ENCODE peak calls at places on chromosomes 13 and 19, in seven cellular contexts. R is fibroblast of mammary gland, Q is cardiac fibroblast, L is testis, W is nephron progenitor cell, U is CD14-positive monocyte, V is transverse colon. E is an unnamed sample.

GRCh38 chr19:10687518-10688288 is 13.5 kb upstream of the QTRT1 start:
- DNase-seq in V (no peak), U (no peak), L (no peak), R (no peak), Q (no peak), W (no peak), E (no peak)

GRCh38 chr13:47426126-47426849 is 529.4 kb upstream of the HTR2A start:
- DNase-seq in Q (peak; percentile 75), R (peak; percentile 98), V (peak; percentile 7), W (no peak), L (no peak), U (no peak), E (no peak)

GRCh38 chr19:2083174-2083854 is 12.8 kb downstream of the MOB3A start:
- DNase-seq in L (no peak), U (no peak), V (peak; percentile 64), R (no peak), Q (no peak), W (no peak), E (no peak)

GRCh38 chr13:28392428-28392827 is 102.5 kb downstream of the FLT1 start:
- DNase-seq in U (no peak), L (no peak), W (no peak), R (no peak), Q (peak; percentile 63), V (no peak), E (no peak)

GRCh38 chr13:46181799-46182490 is at the start of gene LCP1:
- DNase-seq in U (peak; percentile 81), Q (no peak), R (no peak), W (no peak), V (peak; percentile 44), L (no peak), E (no peak)

GRCh38 chr13:50116430-50116973 is 101.3 kb downstream of the KCNRG start:
- DNase-seq in R (peak; percentile 20), L (no peak), U (no peak), W (no peak), Q (peak; percentile 41), V (no peak), E (no peak)

GRCh38 chr13:99385940-99386339 is 78.7 kb upstream of the GPR183 start:
- DNase-seq in R (no peak), L (no peak), V (no peak), U (no peak), Q (no peak), W (no peak), E (no peak)

GRCh38 chr19:41755328-41755913 is at the start of gene CEACAM6:
- DNase-seq in W (no peak), L (no peak), U (no peak), R (no peak), V (peak; percentile 79), Q (no peak), E (no peak)

GRCh38 chr13:113152894-113153809 is 5.3 kb upstream of the PROZ start:
- DNase-seq in Q (peak; percentile 41), L (peak; percentile 67), U (no peak), V (peak; percentile 42), W (peak; percentile 48), R (peak; percentile 28), E (peak; percentile 36)

GRCh38 chr13:95724252-95724651 is 47.3 kb downstream of the DNAJC3 start:
- DNase-seq in L (no peak), V (no peak), U (no peak), R (no peak), Q (no peak), W (no peak), E (no peak)

GRCh38 chr19:56507446-56508281 is at the start of gene ZNF471:
- DNase-seq in W (peak; percentile 15), V (peak; percentile 95), Q (peak; percentile 99), L (peak; percentile 99), U (peak; percentile 81), R (peak; percentile 98), E (no peak)

GRCh38 chr13:30138511-30138910 is 168.8 kb downstream of the KATNAL1 start:
- DNase-seq in R (no peak), L (no peak), Q (no peak), U (no peak), W (no peak), V (no peak), E (no peak)

GRCh38 chr19:9461938-9462337 is 26.6 kb upstream of the ZNF266 start:
- DNase-seq in U (no peak), V (no peak), Q (no peak), W (no peak), R (no peak), L (no peak), E (no peak)

GRCh38 chr19:45613926-45614725 is 12.1 kb upstream of the GPR4 start:
- DNase-seq in R (peak; percentile 92), W (no peak), V (peak; percentile 73), Q (peak; percentile 88), L (no peak), U (peak; percentile 64), E (no peak)

GRCh38 chr19:49512970-49513745 is 697 bp downstream of the FCGRT start:
- DNase-seq in Q (peak; percentile 57), U (no peak), L (peak; percentile 73), W (peak; percentile 72), R (no peak), V (peak; percentile 75), E (no peak)

GRCh38 chr13:33272531-33273124 is 12.9 kb downstream of the STARD13 start:
- DNase-seq in V (peak; percentile 51), L (no peak), W (no peak), R (peak; percentile 43), Q (no peak), U (no peak), E (no peak)

GRCh38 chr13:105341758-105342157 is 1193.7 kb downstream of the EFNB2 start:
- DNase-seq in L (no peak), W (no peak), V (no peak), R (no peak), U (no peak), Q (no peak), E (no peak)

GRCh38 chr13:24323036-24323738 is 13.8 kb downstream of the C1QTNF9 start:
- DNase-seq in U (no peak), R (no peak), W (no peak), L (no peak), V (no peak), Q (no peak), E (no peak)

GRCh38 chr19:44530777-44531176 is 1.3 kb upstream of the CEACAM20 start:
- DNase-seq in R (peak; percentile 4), W (no peak), L (no peak), U (no peak), Q (peak; percentile 48), V (no peak), E (no peak)

GRCh38 chr19:42301646-42302204 is at the start of gene PRR19:
- DNase-seq in R (no peak), Q (no peak), U (no peak), L (no peak), W (no peak), V (peak; percentile 48), E (no peak)

GRCh38 chr13:77373541-77373940 is 46.6 kb upstream of the MYCBP2 start:
- DNase-seq in R (no peak), U (no peak), W (no peak), V (no peak), L (no peak), Q (no peak), E (no peak)

GRCh38 chr13:112583592-112584277 is 4.2 kb downstream of the TUBGCP3 start:
- DNase-seq in W (no peak), L (peak; percentile 35), V (peak; percentile 40), R (no peak), Q (no peak), U (peak; percentile 87), E (no peak)

GRCh38 chr19:41433171-41433570 is 6.0 kb upstream of the B3GNT8 start:
- DNase-seq in W (no peak), U (no peak), Q (no peak), L (no peak), V (no peak), R (no peak), E (no peak)

GRCh38 chr19:48678201-48678600 is 5.4 kb upstream of the NTN5 start:
- DNase-seq in W (no peak), R (no peak), U (no peak), L (no peak), Q (no peak), V (peak; percentile 73), E (no peak)

GRCh38 chr19:3554254-3555083 is 2.9 kb downstream of the MFSD12 start:
- DNase-seq in L (no peak), R (no peak), W (no peak), U (no peak), V (no peak), Q (no peak), E (no peak)

GRCh38 chr19:3557461-3558248 is at the start of gene MFSD12:
- DNase-seq in W (peak; percentile 96), L (peak; percentile 94), U (peak; percentile 94), Q (peak; percentile 93), R (peak; percentile 91), V (peak; percentile 96), E (peak; percentile 93)

GRCh38 chr19:3555653-3556422 is 1.5 kb downstream of the MFSD12 start:
- DNase-seq in U (no peak), Q (no peak), R (no peak), V (no peak), W (no peak), L (no peak), E (no peak)

GRCh38 chr19:3556423-3556977 is 886 bp downstream of the MFSD12 start:
- DNase-seq in W (no peak), V (no peak), Q (no peak), R (no peak), U (no peak), L (no peak), E (no peak)

DNA sequence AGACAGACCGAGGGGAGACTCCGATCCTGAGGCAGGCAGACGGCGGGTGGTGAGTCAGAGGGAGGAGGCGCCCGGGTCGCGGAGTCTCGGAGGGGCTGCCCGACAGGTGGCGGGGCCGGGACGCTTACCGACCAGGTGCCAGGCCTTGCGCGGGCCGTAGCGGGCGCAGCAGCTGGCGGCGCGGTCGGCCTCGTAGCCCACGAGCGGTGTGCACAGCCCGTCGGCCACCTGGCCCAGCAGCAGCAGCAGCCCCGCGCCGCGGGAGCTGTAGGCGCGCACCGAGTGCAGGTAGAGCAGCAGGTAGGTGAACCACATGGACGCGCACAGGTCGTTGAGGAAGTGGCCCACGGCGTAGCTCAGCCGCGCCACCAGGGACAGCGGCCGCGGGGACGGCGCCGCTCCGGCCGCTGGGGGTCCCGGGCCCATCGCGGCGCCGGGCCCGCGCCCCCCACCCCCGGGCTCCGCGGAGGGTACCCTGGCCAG is 367 bp downstream of the MFSD12 start:
- DNase-seq in W (peak; percentile 45), V (peak; percentile 51), L (no peak), Q (no peak), U (no peak), R (no peak), E (no peak)
- TF ChIP-seq CTCF in W (no peak), V (no peak), L (no peak), Q (no peak), U (no peak), R (no peak), E (peak; percentile 18)

GRCh38 chr19:17735410-17735809 is 15.9 kb upstream of the FCHO1 start:
- DNase-seq in L (no peak), W (no peak), R (no peak), V (no peak), Q (no peak), U (no peak), E (no peak)
- TF ChIP-seq CTCF in L (no peak), W (no peak), R (no peak), V (no peak), Q (no peak), U (no peak), E (no peak)

GRCh38 chr19:37990362-37990761 is 83.4 kb downstream of the SIPA1L3 start:
- DNase-seq in W (no peak), R (no peak), V (no peak), Q (no peak), L (no peak), U (no peak), E (no peak)
- TF ChIP-seq CTCF in W (no peak), R (no peak), V (no peak), Q (no peak), L (no peak), U (no peak), E (no peak)

GRCh38 chr13:57557979-57558529 is 73.5 kb upstream of the PCDH17 start:
- DNase-seq in V (no peak), W (no peak), U (no peak), L (no peak), R (no peak), Q (no peak), E (no peak)
- TF ChIP-seq CTCF in V (no peak), W (peak; percentile 41), U (no peak), L (peak; percentile 9), R (no peak), Q (no peak), E (peak; percentile 71)

E was measured in neural crest cell.